ENCODE peak calls at places on chromosomes 4 and X, in nine cellular contexts. G, H, B, O, S, D, A, X and M are unnamed samples.

GRCh38 chrX:19326567-19326966 is 17.2 kb upstream of the PDHA1 start:
- DNase-seq in G (no peak), H (no peak), B (no peak), O (no peak), S (no peak), D (no peak), A (no peak), X (no peak), M (no peak)

GRCh38 chr4:95432466-95432865 is 116.3 kb downstream of the UNC5C start:
- DNase-seq in G (no peak), H (no peak), B (no peak), O (no peak), S (no peak), D (no peak), A (peak; percentile 24), X (no peak), M (peak; percentile 3)

GRCh38 chrX:103607385-103608304 is at the start of gene TCEAL3:
- DNase-seq in G (peak; percentile 43), H (peak; percentile 85), B (no peak), O (peak; percentile 57), S (peak; percentile 70), D (peak; percentile 23), A (peak; percentile 28), X (peak; percentile 45), M (no peak)

GRCh38 chr4:566035-566434 is 10.1 kb downstream of the TMEM271 start:
- DNase-seq in G (no peak), H (no peak), B (no peak), O (peak; percentile 16), S (no peak), D (no peak), A (no peak), X (no peak), M (no peak)

GRCh38 chrX:9573282-9574106 is 108.6 kb downstream of the TBL1X start:
- DNase-seq in G (no peak), H (peak; percentile 10), B (no peak), O (no peak), S (no peak), D (no peak), A (no peak), X (no peak), M (no peak)

GRCh38 chr4:40299704-40300336 is 35.3 kb upstream of the CHRNA9 start:
- DNase-seq in G (no peak), H (no peak), B (peak; percentile 34), O (no peak), S (no peak), D (no peak), A (no peak), X (no peak), M (no peak)

GRCh38 chrX:15973299-15973698 is 118.7 kb upstream of the AP1S2 start:
- DNase-seq in G (peak; percentile 4), H (peak; percentile 35), B (peak; percentile 71), O (no peak), S (peak; percentile 24), D (peak; percentile 29), A (peak; percentile 21), X (no peak), M (no peak)

GRCh38 chrX:10579753-10580060 is 40.7 kb downstream of the MID1 start:
- DNase-seq in G (no peak), H (no peak), B (no peak), O (no peak), S (no peak), D (no peak), A (peak; percentile 81), X (no peak), M (peak; percentile 41)

GRCh38 chr4:170008376-170008775 is 17.8 kb downstream of the MFAP3L start:
- DNase-seq in G (peak; percentile 22), H (no peak), B (peak; percentile 37), O (no peak), S (no peak), D (no peak), A (no peak), X (no peak), M (no peak)

GRCh38 chr4:116357758-116358157 is 727.6 kb downstream of the TRAM1L1 start:
- DNase-seq in G (no peak), H (peak; percentile 65), B (peak; percentile 27), O (no peak), S (peak; percentile 1), D (no peak), A (peak; percentile 65), X (no peak), M (no peak)

GRCh38 chr4:11073621-11074051 is 355.1 kb downstream of the HS3ST1 start:
- DNase-seq in G (peak; percentile 9), H (peak; percentile 38), B (peak; percentile 17), O (no peak), S (peak; percentile 97), D (peak; percentile 42), A (peak; percentile 96), X (peak; percentile 66), M (peak; percentile 99)

GRCh38 chr4:16222957-16223527 is 3.2 kb downstream of the TAPT1 start:
- DNase-seq in G (peak; percentile 25), H (no peak), B (no peak), O (no peak), S (no peak), D (no peak), A (no peak), X (no peak), M (no peak)

GRCh38 chrX:41010188-41010846 is 74.9 kb upstream of the USP9X start:
- DNase-seq in G (peak; percentile 87), H (peak; percentile 85), B (peak; percentile 74), O (peak; percentile 75), S (peak; percentile 98), D (peak; percentile 90), A (peak; percentile 86), X (peak; percentile 79), M (peak; percentile 66)
- TF ChIP-seq CTCF in G (no peak), H (no peak), B (no peak), O (peak; percentile 20), S (peak; percentile 17), D (peak; percentile 47), A (peak; percentile 18), X (peak; percentile 14), M (peak; percentile 22)

GRCh38 chr4:92305878-92306520 is 2.2 kb downstream of the GRID2 start:
- DNase-seq in G (no peak), H (peak; percentile 22), B (no peak), O (no peak), S (no peak), D (no peak), A (no peak), X (no peak), M (no peak)
- H3K4me3 ChIP-seq in G (no peak overlapping the region), H (peak overlapping the region; percentile 45), B (no peak overlapping the region), O (no peak overlapping the region), S (peak overlapping the region; percentile 37), D (peak overlapping the region; percentile 50), A (peak overlapping the region; percentile 36), X (peak overlapping the region; percentile 43), M (peak overlapping the region; percentile 55)

GRCh38 chrX:7147431-7147977 is at the start of gene STS:
- DNase-seq in G (no peak), H (peak; percentile 59), B (peak; percentile 58), O (peak; percentile 68), S (peak; percentile 3), D (peak; percentile 25), A (peak; percentile 16), X (no peak), M (no peak)

GRCh38 chrX:7149421-7149820 is 1.5 kb upstream of the PUDP start:
- DNase-seq in G (no peak), H (no peak), B (no peak), O (no peak), S (no peak), D (no peak), A (no peak), X (no peak), M (no peak)

GRCh38 chrX:7146703-7147430 is 645 bp upstream of the STS start:
- DNase-seq in G (no peak), H (no peak), B (no peak), O (no peak), S (peak; percentile 20), D (peak; percentile 4), A (peak; percentile 16), X (no peak), M (no peak)

GRCh38 chrX:7146026-7146702 is 1.3 kb upstream of the STS start:
- DNase-seq in G (no peak), H (no peak), B (peak; percentile 22), O (no peak), S (no peak), D (no peak), A (no peak), X (no peak), M (no peak)

DNA sequence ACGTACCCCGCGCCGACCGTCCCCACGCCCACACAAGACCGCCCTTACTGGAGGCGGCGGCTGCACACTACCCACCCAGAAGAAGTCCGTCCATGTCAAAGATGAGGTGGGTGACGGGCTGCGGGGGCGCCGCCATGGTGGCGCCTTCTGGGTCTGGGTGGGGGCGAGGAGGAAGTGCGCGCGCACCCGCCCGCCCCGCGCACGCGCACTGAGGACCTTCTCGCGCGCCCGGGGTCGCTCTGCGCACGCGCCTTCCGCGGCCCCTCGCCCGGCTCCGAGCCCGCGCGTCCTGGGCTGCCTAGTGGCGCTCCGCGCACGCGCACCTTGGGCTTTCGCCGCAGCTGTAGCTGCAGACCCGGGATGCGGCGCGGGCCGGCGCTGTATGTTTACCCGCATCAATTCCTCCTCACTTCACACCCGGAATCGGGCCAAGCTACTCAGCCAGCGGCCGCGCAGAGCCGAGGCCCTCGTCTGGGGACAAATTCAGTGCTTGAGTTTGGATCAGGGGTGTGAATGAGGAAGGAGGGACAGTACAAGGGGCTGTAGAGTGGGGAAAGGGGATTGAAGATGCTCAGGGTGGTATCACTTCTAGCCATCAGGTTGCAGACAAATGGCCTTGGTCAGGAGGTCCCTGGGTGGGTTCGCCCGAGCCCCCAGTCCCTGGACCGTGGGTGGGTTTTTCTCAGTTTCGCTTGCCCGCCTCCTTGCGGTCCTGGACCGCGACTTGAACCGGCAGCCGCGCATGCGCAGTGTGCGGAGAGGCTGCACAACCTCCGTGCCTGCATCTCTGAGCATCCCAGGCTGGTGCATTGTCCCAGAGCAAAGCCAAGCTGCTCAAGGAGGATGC is at the start of gene PUDP:
- DNase-seq in G (peak; percentile 66), H (peak; percentile 94), B (peak; percentile 80), O (peak; percentile 94), S (peak; percentile 82), D (peak; percentile 73), A (peak; percentile 84), X (peak; percentile 78), M (peak; percentile 72)
- TF ChIP-seq CTCF in G (peak; percentile 35), H (peak; percentile 24), B (no peak), O (peak; percentile 42), S (no peak), D (peak; percentile 61), A (peak; percentile 11), X (peak; percentile 29), M (peak; percentile 26)

GRCh38 chr4:79747252-79747651 is 325.8 kb downstream of the ANTXR2 start:
- DNase-seq in G (no peak), H (no peak), B (no peak), O (no peak), S (no peak), D (no peak), A (no peak), X (no peak), M (no peak)

GRCh38 chr4:79743014-79743413 is 330.0 kb downstream of the ANTXR2 start:
- DNase-seq in G (no peak), H (no peak), B (no peak), O (no peak), S (no peak), D (no peak), A (no peak), X (no peak), M (no peak)

DNA sequence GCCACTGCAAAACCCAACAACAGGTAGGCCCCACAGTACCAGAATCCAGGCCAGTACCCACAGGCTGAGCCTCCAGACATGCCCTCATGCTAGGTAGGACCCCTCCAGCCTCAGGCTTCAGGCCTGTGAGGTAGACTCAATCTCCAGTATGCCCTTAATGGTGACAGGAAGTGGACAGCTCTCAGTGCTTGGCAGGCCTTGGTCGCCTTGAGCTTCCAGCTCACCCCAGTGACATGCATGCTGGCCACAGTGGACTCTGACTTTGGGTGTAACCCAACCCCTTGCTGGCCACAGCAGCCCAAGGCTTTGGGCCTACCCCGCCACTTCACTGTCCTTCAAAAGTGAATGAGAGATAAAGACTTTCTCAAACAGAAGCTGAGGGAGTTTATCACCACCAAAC is 324.2 kb downstream of the ANTXR2 start:
- DNase-seq in G (no peak), H (no peak), B (no peak), O (peak; percentile 39), S (no peak), D (no peak), A (no peak), X (no peak), M (no peak)
- H3K4me3 ChIP-seq in G (no peak overlapping the region), H (no peak overlapping the region), B (no peak overlapping the region), O (no peak overlapping the region), S (no peak overlapping the region), D (no peak overlapping the region), A (no peak overlapping the region), X (no peak overlapping the region), M (no peak overlapping the region)